ENCODE peak calls at places on chromosomes 5 and 9, in ten cellular contexts. I, J, Y, T, G, F, P, S, V and L are unnamed samples.

GRCh38 chr5:169628891-169629290 is 8.2 kb upstream of the DOCK2 start:
- DNase-seq in G (no peak), I (no peak), P (no peak), Y (no peak), J (no peak), F (no peak), S (no peak), V (no peak), T (no peak), L (no peak)

GRCh38 chr5:149113669-149114068 is 27.6 kb upstream of the ABLIM3 start:
- DNase-seq in J (no peak), G (no peak), S (no peak), Y (no peak), T (no peak), F (no peak), P (no peak), V (no peak), I (no peak), L (no peak)

GRCh38 chr5:93078082-93079038 is 502.7 kb downstream of the NR2F1-AS1 start:
- DNase-seq in I (peak; percentile 98), F (peak; percentile 4), T (no peak), G (no peak), J (peak; percentile 99), Y (peak; percentile 99), S (peak; percentile 29), P (no peak), V (peak; percentile 32), L (peak; percentile 93)

GRCh38 chr9:99505915-99506314 is 283.8 kb downstream of the SEC61B start:
- DNase-seq in F (no peak), G (no peak), P (no peak), J (no peak), T (no peak), Y (no peak), S (no peak), V (no peak), I (no peak), L (no peak)

GRCh38 chr9:124251188-124251587 is 6.6 kb upstream of the NEK6 start:
- DNase-seq in F (no peak), J (no peak), I (no peak), G (no peak), T (no peak), Y (no peak), V (no peak), S (no peak), P (no peak), L (no peak)

GRCh38 chr5:176540476-176540899 is 3.3 kb upstream of the RNF44 start:
- DNase-seq in G (no peak), V (no peak), T (no peak), I (no peak), J (no peak), Y (no peak), F (no peak), P (no peak), S (no peak), L (no peak)

GRCh38 chr5:175657593-175658271 is at the start of gene HRH2:
- DNase-seq in G (no peak), S (peak; percentile 76), T (peak; percentile 50), P (no peak), F (peak; percentile 85), I (no peak), Y (no peak), J (no peak), V (no peak), L (peak; percentile 67)

GRCh38 chr5:153965102-153965645 is 73.5 kb downstream of the FAM114A2 start:
- DNase-seq in V (peak; percentile 13), F (peak; percentile 64), T (peak; percentile 70), P (peak; percentile 77), Y (peak; percentile 32), G (no peak), S (peak; percentile 77), I (peak; percentile 55), J (peak; percentile 52), L (peak; percentile 83)

GRCh38 chr9:132647355-132647754 is 22.4 kb downstream of the DDX31 start:
- DNase-seq in P (no peak), S (no peak), G (no peak), V (no peak), F (no peak), Y (no peak), T (no peak), I (no peak), J (no peak), L (no peak)

GRCh38 chr9:6811436-6811835 is 53.7 kb downstream of the KDM4C start:
- DNase-seq in V (no peak), Y (no peak), J (peak; percentile 87), G (no peak), P (no peak), I (no peak), S (peak; percentile 47), T (no peak), F (no peak), L (no peak)

GRCh38 chr9:79209012-79209411 is 362.8 kb upstream of the TLE4 start:
- DNase-seq in P (no peak), T (no peak), S (no peak), Y (no peak), J (no peak), V (no peak), I (no peak), F (no peak), G (no peak), L (no peak)

GRCh38 chr5:77425420-77425819 is 66.7 kb downstream of the WDR41 start:
- DNase-seq in J (no peak), V (no peak), Y (no peak), S (no peak), I (no peak), G (no peak), T (no peak), P (no peak), F (no peak), L (no peak)

GRCh38 chr9:65420771-65421170 is 135.8 kb upstream of the FOXD4L5 start:
- DNase-seq in T (no peak), J (no peak), P (no peak), V (no peak), F (no peak), G (no peak), Y (no peak), I (no peak), S (no peak), L (no peak)

GRCh38 chr5:142319105-142319504 is 5.7 kb downstream of the SPRY4 start:
- DNase-seq in Y (no peak), T (no peak), V (no peak), F (no peak), I (no peak), S (no peak), J (no peak), P (no peak), G (no peak), L (no peak)

GRCh38 chr5:2267991-2268390 is 385.3 kb upstream of the IRX4 start:
- DNase-seq in V (no peak), I (no peak), F (no peak), J (no peak), S (no peak), Y (no peak), P (no peak), G (no peak), T (no peak), L (no peak)
- TF ChIP-seq MAX in V (no peak), I (no peak), F (no peak), J (no peak), S (no peak), Y (no peak), P (no peak), G (no peak), T (no peak), L (no peak)

DNA sequence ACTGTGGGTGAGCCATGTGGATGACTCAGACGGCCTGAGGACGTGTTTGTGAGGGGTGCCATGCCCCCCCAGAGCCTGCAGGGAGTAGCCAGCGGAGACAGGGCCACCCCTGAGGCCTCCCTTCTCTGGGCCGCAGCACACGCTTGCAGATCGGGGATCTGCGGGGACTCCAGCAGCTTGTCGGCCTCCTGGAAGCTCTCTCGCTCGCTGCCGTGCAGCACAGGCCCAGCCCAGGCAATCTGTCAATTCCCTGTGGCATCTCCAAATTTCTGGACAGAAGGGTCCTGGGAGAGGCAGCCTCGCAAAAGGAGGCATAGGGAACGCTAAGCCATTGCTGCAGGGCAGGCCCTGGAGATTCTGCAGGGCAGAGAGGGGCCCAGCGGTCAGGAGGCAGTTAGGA is 21.2 kb downstream of the FLT4 start:
- DNase-seq in V (no peak), F (no peak), G (no peak), J (no peak), P (no peak), Y (no peak), S (no peak), T (no peak), I (no peak), L (no peak)
- TF ChIP-seq MAX in V (no peak), F (no peak), G (no peak), J (no peak), P (no peak), Y (no peak), S (no peak), T (no peak), I (no peak), L (no peak)

DNA sequence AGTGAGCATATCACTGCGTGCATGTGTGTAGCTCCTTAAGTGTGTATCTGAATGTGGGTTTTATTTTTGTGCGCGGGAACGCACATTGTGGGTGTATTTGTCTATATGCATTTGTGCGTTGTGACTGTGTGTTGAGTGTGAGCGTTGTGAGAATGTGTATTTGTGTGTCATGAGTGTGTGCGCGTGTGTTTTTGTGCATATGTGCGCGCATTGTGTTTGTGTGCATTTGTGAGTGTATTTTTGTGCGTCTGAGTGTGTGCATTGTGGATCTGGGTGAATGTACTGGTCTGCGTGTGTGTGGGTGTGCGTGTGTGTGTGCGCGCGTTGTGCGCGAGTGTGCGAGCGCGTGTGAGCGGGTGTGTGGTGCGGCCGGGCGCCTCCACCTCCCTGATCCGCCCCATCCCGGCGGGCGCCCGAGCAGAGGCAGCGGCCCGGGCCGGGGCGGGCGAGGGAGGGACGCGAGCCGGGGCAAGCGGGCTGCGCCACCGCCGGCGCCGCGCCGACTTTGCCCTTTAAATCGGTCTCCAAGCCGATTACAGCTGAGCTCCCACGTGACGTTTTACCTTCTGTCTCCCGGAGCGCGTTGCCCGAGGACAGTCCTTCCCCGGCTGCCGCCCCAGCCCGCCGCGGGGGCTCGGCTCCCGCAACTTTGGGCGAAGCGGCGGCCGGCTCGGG is at the start of gene RASGRF2:
- DNase-seq in I (peak; percentile 76), G (no peak), S (peak; percentile 87), F (no peak), J (peak; percentile 11), T (peak; percentile 69), V (no peak), P (no peak), Y (no peak), L (peak; percentile 22)
- TF ChIP-seq MAX in I (peak; percentile 64), G (peak; percentile 50), S (no peak), F (no peak), J (no peak), T (no peak), V (no peak), P (no peak), Y (no peak), L (no peak)

GRCh38 chr5:137186759-137187461 is 312.2 kb downstream of the SPOCK1 start:
- DNase-seq in F (no peak), J (no peak), S (no peak), V (no peak), I (no peak), P (no peak), Y (no peak), T (no peak), G (no peak), L (no peak)
- TF ChIP-seq MAX in F (no peak), J (no peak), S (no peak), V (no peak), I (no peak), P (no peak), Y (no peak), T (no peak), G (no peak), L (no peak)

GRCh38 chr9:101119206-101119819 is 90.8 kb downstream of the PLPPR1 start:
- DNase-seq in G (no peak), P (peak; percentile 29), Y (peak; percentile 28), V (no peak), T (peak; percentile 85), I (peak; percentile 57), F (peak; percentile 52), J (peak; percentile 64), S (peak; percentile 44), L (peak; percentile 33)
- TF ChIP-seq MAX in G (peak; percentile 61), P (no peak), Y (no peak), V (no peak), T (no peak), I (no peak), F (no peak), J (no peak), S (no peak), L (no peak)